ENCODE peak calls at places on chromosome 2, in nine cellular contexts. N is Right ventricle myocardium superior, H is fibroblast of pulmonary artery, Y is endothelial cell, U is GM04504, O is T-helper 9 cell, M is spleen, D is right lobe of liver, L is NCI-H1436 treated with DMSO at 0.1 percent for 48 hours. A is an unnamed sample.

GRCh38 chr2:178700922-178701342 is 106.3 kb downstream of the TTN start:
- DNase-seq in Y (no peak), U (peak), O (no peak), L (no peak), H (peak), M (no peak), D (no peak), N (no peak), A (no peak)

GRCh38 chr2:96580771-96581170 is 44.2 kb downstream of the ARID5A start:
- DNase-seq in M (no peak), N (no peak), L (no peak), D (no peak), H (peak), O (no peak), U (no peak), Y (no peak), A (no peak)

GRCh38 chr2:130372833-130373807 is 17.3 kb downstream of the PTPN18 start:
- DNase-seq in M (peak), N (no peak), U (no peak), O (no peak), Y (no peak), H (no peak), L (no peak), D (no peak), A (no peak)

GRCh38 chr2:101111262-101111838 is 39.8 kb downstream of the TBC1D8 start:
- DNase-seq in H (no peak), N (no peak), O (no peak), M (no peak), U (no peak), L (no peak), D (no peak), Y (no peak), A (no peak)

GRCh38 chr2:45765007-45765767 is 113.7 kb downstream of the PRKCE start:
- DNase-seq in U (no peak), M (no peak), Y (no peak), N (no peak), L (no peak), H (no peak), D (no peak), O (no peak), A (no peak)

GRCh38 chr2:226868331-226868730 is 32.5 kb downstream of the RHBDD1 start:
- DNase-seq in O (no peak), H (peak), D (no peak), U (no peak), N (no peak), L (no peak), Y (no peak), M (no peak), A (no peak)

GRCh38 chr2:157325786-157326185 is at the start of gene ERMN:
- DNase-seq in D (no peak), L (no peak), N (no peak), O (no peak), M (no peak), Y (no peak), H (no peak), U (no peak), A (no peak)

GRCh38 chr2:172929644-172930043 is 146.0 kb upstream of the MAP3K20 start:
- DNase-seq in Y (no peak), D (no peak), N (no peak), L (no peak), O (no peak), H (peak), U (no peak), M (no peak), A (no peak)

GRCh38 chr2:146917430-146918037 is 927.3 kb upstream of the ACVR2A start:
- DNase-seq in M (no peak), L (no peak), O (no peak), D (no peak), N (no peak), Y (no peak), H (no peak), U (no peak), A (no peak)

GRCh38 chr2:107992069-107992468 is 5.7 kb downstream of the SLC5A7 start:
- DNase-seq in L (no peak), M (no peak), Y (no peak), U (no peak), O (no peak), H (no peak), N (no peak), D (no peak), A (no peak)

GRCh38 chr2:25281581-25281980 is 60.1 kb downstream of the DNMT3A start:
- DNase-seq in O (no peak), L (no peak), H (no peak), M (no peak), Y (no peak), D (no peak), U (no peak), N (no peak), A (no peak)

GRCh38 chr2:1653956-1654695 is 90.2 kb downstream of the PXDN start:
- DNase-seq in D (no peak), U (peak), O (no peak), H (peak), Y (no peak), N (no peak), M (no peak), L (no peak), A (no peak)

GRCh38 chr2:127577503-127577902 is 42.0 kb downstream of the MYO7B start:
- DNase-seq in N (no peak), O (no peak), U (no peak), M (peak), Y (no peak), H (no peak), L (no peak), D (no peak), A (peak)

GRCh38 chr2:66872926-66873714 is 438.2 kb downstream of the MEIS1 start:
- DNase-seq in O (no peak), N (no peak), L (no peak), M (no peak), U (no peak), D (no peak), Y (no peak), H (no peak), A (no peak)

GRCh38 chr2:43179947-43180346 is 46.5 kb downstream of the ZFP36L2 start:
- DNase-seq in O (no peak), H (no peak), U (no peak), M (no peak), L (no peak), Y (no peak), N (no peak), D (no peak), A (no peak)

GRCh38 chr2:207318071-207318683 is 152.4 kb upstream of the KLF7 start:
- DNase-seq in N (no peak), D (no peak), L (no peak), U (no peak), Y (no peak), H (no peak), M (no peak), O (no peak), A (no peak)

GRCh38 chr2:169095631-169096105 is 26.3 kb downstream of the DHRS9 start:
- DNase-seq in O (no peak), D (no peak), U (peak), N (no peak), H (peak), Y (no peak), L (no peak), M (no peak), A (no peak)

GRCh38 chr2:170512271-170512670 is 202.9 kb upstream of the SP5 start:
- DNase-seq in D (no peak), L (no peak), U (no peak), M (no peak), H (no peak), Y (no peak), O (no peak), N (no peak), A (no peak)

GRCh38 chr2:205484717-205485116 is 197.6 kb upstream of the NRP2 start:
- DNase-seq in U (no peak), L (peak), O (no peak), Y (no peak), D (no peak), M (no peak), N (no peak), H (no peak), A (no peak)

GRCh38 chr2:12478151-12479041 is 238.3 kb upstream of the TRIB2 start:
- DNase-seq in O (no peak), Y (no peak), N (no peak), U (no peak), L (no peak), M (no peak), D (no peak), H (no peak), A (no peak)

GRCh38 chr2:16179701-16180402 is 239.5 kb downstream of the MYCN start:
- DNase-seq in L (no peak), O (no peak), U (no peak), M (no peak), Y (peak), H (no peak), N (no peak), D (no peak), A (no peak)

GRCh38 chr2:223613017-223613950 is 11.1 kb upstream of the SCG2 start:
- DNase-seq in H (peak), Y (peak), N (peak), L (peak), D (peak), U (peak), M (no peak), O (no peak), A (peak)

GRCh38 chr2:186542002-186542401 is 47.9 kb upstream of the ITGAV start:
- DNase-seq in D (no peak), N (no peak), U (no peak), H (no peak), L (no peak), Y (no peak), O (no peak), M (no peak), A (no peak)

GRCh38 chr2:53751728-53752127 is 15.9 kb upstream of the CHAC2 start:
- DNase-seq in Y (no peak), U (no peak), O (no peak), H (peak), D (no peak), M (no peak), N (no peak), L (no peak), A (no peak)

GRCh38 chr2:72024451-72025175 is 123.0 kb downstream of the CYP26B1 start:
- DNase-seq in L (no peak), O (no peak), U (no peak), Y (no peak), N (no peak), M (peak), D (no peak), H (no peak), A (no peak)

GRCh38 chr2:230307485-230307884 is 19.5 kb upstream of the SP140L start:
- DNase-seq in O (no peak), N (no peak), D (no peak), Y (no peak), M (peak), H (no peak), L (no peak), U (no peak), A (no peak)

GRCh38 chr2:128589681-128590080 is 271.0 kb upstream of the HS6ST1 start:
- DNase-seq in M (no peak), H (no peak), U (no peak), D (no peak), Y (no peak), L (no peak), N (no peak), O (no peak), A (peak)

GRCh38 chr2:207201416-207201815 is 35.7 kb upstream of the KLF7 start:
- DNase-seq in U (no peak), D (no peak), Y (no peak), L (no peak), M (no peak), N (no peak), H (no peak), O (no peak), A (no peak)

GRCh38 chr2:151878655-151879563 is 50.7 kb upstream of the ARL5A start:
- DNase-seq in D (no peak), U (no peak), Y (no peak), O (no peak), H (peak), M (no peak), L (no peak), N (no peak), A (no peak)

GRCh38 chr2:26768759-26769500 is 4.8 kb downstream of the SLC35F6 start:
- DNase-seq in L (no peak), O (no peak), Y (no peak), D (peak), M (peak), N (peak), H (peak), U (no peak), A (peak)

GRCh38 chr2:199163901-199164300 is 293.8 kb downstream of the SATB2 start:
- DNase-seq in U (no peak), Y (no peak), H (no peak), M (no peak), L (no peak), D (no peak), N (no peak), O (no peak), A (no peak)

GRCh38 chr2:216505133-216506106 is 6.8 kb downstream of the RPL37A start:
- DNase-seq in L (no peak), O (no peak), U (no peak), H (no peak), M (no peak), Y (no peak), N (no peak), D (no peak), A (no peak)

A was measured in Peyer's patch.